ENCODE peak calls at places on chromosomes 7 and 10, in ten cellular contexts. S, P, J, C, E, I, X, T, Q and U are unnamed samples.

GRCh38 chr10:61869772-61870520 is 31.6 kb upstream of the ARID5B start:
- DNase-seq in C (no peak), S (no peak), J (no peak), T (no peak), E (no peak), P (no peak), Q (no peak), I (no peak), X (no peak), U (no peak)

GRCh38 chr10:70927221-70927943 is 39.0 kb upstream of the PCBD1 start:
- DNase-seq in Q (no peak), J (no peak), T (no peak), E (no peak), P (peak), I (no peak), C (no peak), S (no peak), X (no peak), U (no peak)

GRCh38 chr10:77879710-77880109 is 46.8 kb downstream of the DLG5 start:
- DNase-seq in I (no peak), J (no peak), Q (no peak), T (no peak), C (no peak), X (no peak), S (no peak), P (no peak), E (no peak), U (no peak)

GRCh38 chr7:116772926-116773749 is 89.2 kb upstream of the CAPZA2 start:
- DNase-seq in C (no peak), P (no peak), E (no peak), Q (no peak), T (no peak), S (no peak), J (no peak), I (no peak), X (no peak), U (no peak)

GRCh38 chr10:97759157-97759980 is 12.4 kb downstream of the SFRP5 start:
- DNase-seq in Q (peak), T (peak), C (peak), P (peak), J (peak), E (peak), I (peak), S (no peak), X (peak), U (peak)

GRCh38 chr10:19683965-19684364 is 132.3 kb upstream of the PLXDC2 start:
- DNase-seq in P (no peak), E (no peak), I (no peak), X (no peak), T (no peak), C (no peak), S (no peak), Q (no peak), J (no peak), U (no peak)

GRCh38 chr7:156148547-156148946 is 336.3 kb upstream of the SHH start:
- DNase-seq in S (no peak), J (no peak), Q (no peak), I (no peak), C (no peak), P (no peak), E (no peak), X (no peak), T (no peak), U (no peak)

GRCh38 chr10:102004376-102004775 is 51.6 kb downstream of the ARMH3 start:
- DNase-seq in S (no peak), X (no peak), P (no peak), T (no peak), I (no peak), J (peak), Q (no peak), E (no peak), C (no peak), U (no peak)

GRCh38 chr10:12394236-12395033 is 45.1 kb downstream of the CAMK1D start:
- DNase-seq in S (no peak), T (no peak), I (no peak), Q (no peak), X (no peak), C (no peak), J (no peak), P (no peak), E (no peak), U (no peak)

GRCh38 chr7:107045195-107045960 is 873 bp downstream of the PRKAR2B start:
- DNase-seq in E (peak), C (no peak), Q (no peak), J (no peak), S (no peak), X (no peak), I (no peak), T (no peak), P (no peak), U (peak)

GRCh38 chr10:46549171-46550075 is 7.0 kb downstream of the GPRIN2 start:
- DNase-seq in J (no peak), E (no peak), I (no peak), P (peak), X (peak), T (no peak), Q (peak), S (no peak), C (peak), U (no peak)

GRCh38 chr7:52107355-52107754 is 790.7 kb upstream of the COBL start:
- DNase-seq in I (no peak), Q (no peak), P (no peak), X (no peak), T (no peak), E (no peak), S (no peak), J (no peak), C (no peak), U (no peak)

GRCh38 chr7:5479133-5479745 is 55.6 kb upstream of the TNRC18 start:
- DNase-seq in C (no peak), Q (peak), S (no peak), J (no peak), T (no peak), E (no peak), P (no peak), X (no peak), I (no peak), U (no peak)

GRCh38 chr10:126252884-126253612 is 135.2 kb downstream of the ADAM12 start:
- DNase-seq in I (no peak), X (no peak), E (no peak), J (peak), S (no peak), C (no peak), Q (no peak), T (no peak), P (no peak), U (no peak)